ENCODE peak calls at places on chromosomes 13 and 19, in six cellular contexts. G is uterus, P is breast epithelium, X is esophagus squamous epithelium, R is fibroblast of lung, K is AG10803. N is an unnamed sample.

GRCh38 chr19:46081928-46082727 is 41.3 kb upstream of the IGFL4 start:
- DNase-seq in G (peak; percentile 30), P (no peak), X (no peak), R (peak; percentile 70), K (peak; percentile 70), N (peak; percentile 58)

GRCh38 chr13:98482476-98483444 is 94.1 kb downstream of the STK24 start:
- DNase-seq in G (no peak), P (peak; percentile 57), X (no peak), R (peak; percentile 73), K (peak; percentile 86), N (no peak)

GRCh38 chr13:46553521-46553885 is 533 bp downstream of the LRCH1 start:
- DNase-seq in G (peak; percentile 40), P (no peak), X (no peak), R (no peak), K (no peak), N (peak; percentile 46)

GRCh38 chr13:97116754-97117153 is 105.4 kb upstream of the MBNL2 start:
- DNase-seq in G (peak; percentile 46), P (no peak), X (no peak), R (peak; percentile 80), K (peak; percentile 33), N (no peak)

GRCh38 chr13:112441779-112442310 is 65.7 kb downstream of the SPACA7 start:
- DNase-seq in G (no peak), P (no peak), X (no peak), R (no peak), K (no peak), N (no peak)

GRCh38 chr13:34462843-34463242 is 479.2 kb upstream of the NBEA start:
- DNase-seq in G (no peak), P (no peak), X (no peak), R (peak; percentile 87), K (peak; percentile 64), N (no peak)

GRCh38 chr13:20118268-20119140 is 42.3 kb downstream of the GJA3 start:
- DNase-seq in G (peak; percentile 48), P (no peak), X (no peak), R (peak; percentile 57), K (peak; percentile 55), N (no peak)

GRCh38 chr19:35266904-35267817 is 1.6 kb upstream of the USF2 start:
- DNase-seq in G (peak; percentile 64), P (peak; percentile 41), X (no peak), R (no peak), K (peak; percentile 15), N (peak; percentile 67)

GRCh38 chr19:35257113-35257461 is 8.3 kb downstream of the LSR start:
- DNase-seq in G (no peak), P (no peak), X (no peak), R (no peak), K (no peak), N (no peak)

GRCh38 chr13:82370306-82370705 is 1512.0 kb downstream of the SLITRK1 start:
- DNase-seq in G (no peak), P (no peak), X (no peak), R (peak; percentile 44), K (no peak), N (no peak)

GRCh38 chr19:47239610-47240296 is 8.8 kb upstream of the BBC3 start:
- DNase-seq in G (peak; percentile 66), P (peak; percentile 48), X (no peak), R (peak; percentile 70), K (peak; percentile 37), N (no peak)

GRCh38 chr13:104750377-104750776 is 1684.2 kb upstream of the SLC10A2 start:
- DNase-seq in G (no peak), P (no peak), X (no peak), R (peak; percentile 66), K (no peak), N (no peak)

GRCh38 chr13:20305587-20305986 is 73.5 kb upstream of the GJB6 start:
- DNase-seq in G (no peak), P (no peak), X (no peak), R (no peak), K (no peak), N (no peak)

GRCh38 chr19:3234800-3235199 is 10.3 kb downstream of the CELF5 start:
- DNase-seq in G (no peak), P (no peak), X (no peak), R (no peak), K (no peak), N (no peak)

GRCh38 chr13:42991892-42992584 is at the start of gene EPSTI1:
- DNase-seq in G (peak; percentile 68), P (peak; percentile 26), X (no peak), R (peak; percentile 68), K (peak; percentile 65), N (peak; percentile 37)

GRCh38 chr19:6459356-6460098 is at the start of gene SLC25A23:
- DNase-seq in G (peak; percentile 69), P (peak; percentile 38), X (no peak), R (peak; percentile 75), K (peak; percentile 69), N (peak; percentile 82)

GRCh38 chr13:26679411-26679810 is 81.2 kb downstream of the GPR12 start:
- DNase-seq in G (no peak), P (no peak), X (no peak), R (peak; percentile 23), K (peak; percentile 49), N (no peak)

GRCh38 chr13:91348906-91349435 is 1.5 kb downstream of the MIR17HG start:
- DNase-seq in G (peak; percentile 86), P (peak; percentile 83), X (peak; percentile 58), R (peak; percentile 77), K (peak; percentile 81), N (peak; percentile 97)

GRCh38 chr19:42088471-42089190 is 12.7 kb downstream of the ZNF574 start:
- DNase-seq in G (no peak), P (no peak), X (no peak), R (peak; percentile 83), K (peak; percentile 74), N (no peak)

GRCh38 chr13:42971670-42972355 is 20.2 kb downstream of the EPSTI1 start:
- DNase-seq in G (no peak), P (no peak), X (no peak), R (peak; percentile 13), K (peak; percentile 43), N (no peak)

GRCh38 chr13:24053505-24054251 is 106.8 kb upstream of the SPATA13 start:
- DNase-seq in G (peak; percentile 58), P (peak; percentile 41), X (no peak), R (peak; percentile 60), K (peak; percentile 50), N (no peak)

DNA sequence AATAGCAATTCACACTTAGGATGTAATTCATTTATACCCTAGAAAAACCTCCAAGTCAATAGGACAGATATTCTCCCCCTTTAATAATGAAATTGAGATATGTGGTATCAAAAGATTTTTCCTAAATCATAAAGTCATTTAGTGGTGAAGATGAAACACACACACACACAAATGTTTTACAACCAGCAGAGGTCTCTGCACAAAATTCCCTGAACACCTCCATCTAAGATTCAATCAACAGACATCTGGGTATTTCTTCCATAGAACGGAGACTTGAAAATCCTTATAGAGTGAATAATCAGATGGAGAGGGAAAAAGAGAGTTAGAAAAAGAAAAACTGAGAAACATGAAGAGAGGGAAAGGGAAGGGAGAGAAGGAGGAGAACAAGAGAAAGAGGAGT is 52.8 kb downstream of the MYCBP2 start:
- DNase-seq in G (no peak), P (no peak), X (no peak), R (no peak), K (no peak), N (no peak)
- TF ChIP-seq CTCF in G (no peak), P (no peak), X (no peak), R (no peak), K (peak; percentile 9), N (no peak)

DNA sequence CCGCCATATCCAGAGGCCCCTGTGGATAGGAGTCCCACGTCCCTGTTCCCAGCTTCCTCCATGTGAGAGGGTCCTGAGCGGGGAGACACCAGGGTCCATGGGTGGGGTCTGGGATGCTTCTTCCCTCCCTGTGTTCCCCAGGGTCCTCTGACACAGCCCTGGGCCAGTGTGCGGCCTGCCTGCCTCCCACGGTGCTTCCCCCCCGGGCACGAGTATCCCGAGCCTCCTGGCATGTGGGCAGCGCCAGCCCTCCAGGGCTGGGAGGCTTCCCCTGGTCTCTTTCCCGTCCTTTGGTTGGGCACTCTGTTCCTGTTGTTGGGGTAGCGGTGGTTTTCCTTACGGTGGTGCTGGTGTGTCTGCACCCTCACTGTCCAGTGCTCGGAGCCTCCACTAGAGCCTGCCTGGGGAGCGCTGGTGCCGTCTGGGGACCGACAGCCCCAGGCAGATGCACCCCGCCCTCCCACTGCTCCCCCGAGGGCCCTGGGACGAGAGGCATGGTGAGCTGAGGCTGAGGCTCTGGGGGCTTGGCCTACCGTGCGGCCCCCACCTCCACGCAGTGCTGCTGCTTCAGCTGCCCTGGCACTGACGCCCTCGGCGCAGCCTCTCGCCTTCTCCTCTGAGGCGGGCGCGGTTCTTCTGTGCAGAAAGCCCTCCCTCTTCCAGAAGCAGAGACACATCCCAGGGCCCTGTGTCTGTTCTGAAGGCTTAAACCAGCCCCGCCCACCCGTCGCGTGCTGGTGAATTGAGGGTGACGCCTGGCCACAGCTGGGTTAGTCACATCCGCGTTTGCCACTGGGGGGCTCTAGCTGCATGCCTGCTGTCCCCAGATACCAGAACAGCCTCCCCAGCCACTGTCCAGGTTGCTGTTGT is 27.9 kb downstream of the PLEKHJ1 start:
- DNase-seq in G (no peak), P (no peak), X (no peak), R (peak; percentile 49), K (peak; percentile 81), N (no peak)
- TF ChIP-seq CTCF in G (peak; percentile 5), P (no peak), X (no peak), R (peak; percentile 23), K (peak; percentile 51), N (no peak)

GRCh38 chr13:114035186-114035582 is 61.3 kb upstream of the C13orf46 start:
- DNase-seq in G (no peak), P (no peak), X (no peak), R (no peak), K (no peak), N (no peak)

GRCh38 chr13:114032121-114032799 is 58.4 kb upstream of the C13orf46 start:
- DNase-seq in G (peak; percentile 61), P (no peak), X (no peak), R (peak; percentile 78), K (peak; percentile 78), N (no peak)

GRCh38 chr13:114031631-114032030 is 57.8 kb upstream of the C13orf46 start:
- DNase-seq in G (no peak), P (no peak), X (no peak), R (no peak), K (no peak), N (no peak)

GRCh38 chr13:114034481-114034891 is 60.6 kb upstream of the C13orf46 start:
- DNase-seq in G (no peak), P (no peak), X (no peak), R (peak; percentile 70), K (no peak), N (no peak)

GRCh38 chr13:114033541-114034315 is 59.9 kb upstream of the C13orf46 start:
- DNase-seq in G (no peak), P (no peak), X (no peak), R (peak; percentile 23), K (no peak), N (no peak)
- TF ChIP-seq CTCF in G (no peak), P (no peak), X (no peak), R (no peak), K (no peak), N (no peak)

GRCh38 chr19:55674459-55674840 is 576 bp upstream of the EPN1 start:
- DNase-seq in G (no peak), P (no peak), X (no peak), R (no peak), K (no peak), N (no peak)

GRCh38 chr19:55674841-55675660 is at the start of gene EPN1:
- DNase-seq in G (peak; percentile 95), P (peak; percentile 91), X (peak; percentile 79), R (peak; percentile 96), K (peak; percentile 95), N (peak; percentile 98)

GRCh38 chr19:55673889-55674288 is 1.1 kb upstream of the EPN1 start:
- DNase-seq in G (no peak), P (no peak), X (no peak), R (no peak), K (no peak), N (no peak)

GRCh38 chr19:55672418-55672817 is 2.6 kb upstream of the EPN1 start:
- DNase-seq in G (no peak), P (no peak), X (no peak), R (peak; percentile 30), K (peak; percentile 14), N (no peak)

GRCh38 chr19:55673465-55673864 is 1.6 kb upstream of the EPN1 start:
- DNase-seq in G (no peak), P (no peak), X (no peak), R (no peak), K (no peak), N (no peak)
- TF ChIP-seq CTCF in G (no peak), P (no peak), X (no peak), R (no peak), K (no peak), N (no peak)

N was measured in mesothelial cell of epicardium.